ENCODE peak calls at places on chromosome 1, in six cellular contexts. C is sigmoid colon, Q is transverse colon, S is heart right ventricle, X is dorsolateral prefrontal cortex, Y is cardiac muscle cell. K is an unnamed sample.

GRCh38 chr1:27150183-27150582 is 4.7 kb downstream of the SLC9A1 start:
- DNase-seq in C (no peak), Q (no peak), S (no peak), X (no peak), Y (no peak), K (no peak)

GRCh38 chr1:32361674-32362473 is 411 bp downstream of the FAM229A start:
- DNase-seq in C (peak), Q (peak), S (peak), X (peak), Y (peak), K (peak)

GRCh38 chr1:19074361-19074901 is 118.0 kb upstream of the IFFO2 start:
- DNase-seq in C (no peak), Q (no peak), S (no peak), X (no peak), Y (no peak), K (no peak)

GRCh38 chr1:177825276-177825903 is 144.5 kb downstream of the SEC16B start:
- DNase-seq in C (no peak), Q (no peak), S (no peak), X (no peak), Y (no peak), K (no peak)

GRCh38 chr1:26574690-26575349 is 45.3 kb downstream of the RPS6KA1 start:
- DNase-seq in C (no peak), Q (no peak), S (no peak), X (no peak), Y (peak), K (no peak)

GRCh38 chr1:225493591-225494246 is 65.9 kb upstream of the LBR start:
- DNase-seq in C (no peak), Q (no peak), S (no peak), X (no peak), Y (no peak), K (no peak)

GRCh38 chr1:41576206-41576605 is 91.7 kb upstream of the EDN2 start:
- DNase-seq in C (no peak), Q (no peak), S (no peak), X (no peak), Y (no peak), K (peak)

GRCh38 chr1:44436401-44437394 is 31.6 kb downstream of the RNF220 start:
- DNase-seq in C (no peak), Q (no peak), S (no peak), X (no peak), Y (peak), K (no peak)

GRCh38 chr1:41530411-41530810 is 45.9 kb upstream of the EDN2 start:
- DNase-seq in C (peak), Q (no peak), S (no peak), X (peak), Y (no peak), K (no peak)

GRCh38 chr1:207670997-207671396 is 26.1 kb downstream of the CR1L start:
- DNase-seq in C (no peak), Q (no peak), S (no peak), X (no peak), Y (no peak), K (peak)

GRCh38 chr1:81430236-81430635 is 370.5 kb upstream of the ADGRL2 start:
- DNase-seq in C (no peak), Q (no peak), S (no peak), X (no peak), Y (no peak), K (no peak)

GRCh38 chr1:156476501-156477298 is 23.9 kb downstream of the MEF2D start:
- DNase-seq in C (peak), Q (no peak), S (peak), X (no peak), Y (peak), K (no peak)

GRCh38 chr1:22636927-22637326 is 499 bp downstream of the C1QA start:
- DNase-seq in C (no peak), Q (no peak), S (no peak), X (no peak), Y (no peak), K (no peak)

GRCh38 chr1:199403421-199404116 is 623.9 kb upstream of the NR5A2 start:
- DNase-seq in C (no peak), Q (no peak), S (no peak), X (no peak), Y (peak), K (no peak)
- H3K27ac ChIP-seq in C (no peak), Q (no peak), S (no peak), X (no peak), Y (no peak), K (no peak)

GRCh38 chr1:63367218-63368103 is at the start of gene ALG6:
- DNase-seq in C (peak), Q (peak), S (peak), X (peak), Y (peak), K (peak)
- TF ChIP-seq CTCF in C (no peak), Q (no peak), S (peak), X (peak), Y (no peak), K (no peak)

GRCh38 chr1:33369764-33370163 is 48.9 kb upstream of the A3GALT2 start:
- DNase-seq in C (no peak), Q (no peak), S (no peak), X (no peak), Y (no peak), K (no peak)

GRCh38 chr1:33367488-33368405 is 46.8 kb upstream of the A3GALT2 start:
- DNase-seq in C (peak), Q (peak), S (peak), X (peak), Y (peak), K (peak)

GRCh38 chr1:33366766-33367487 is 46.0 kb upstream of the A3GALT2 start:
- DNase-seq in C (no peak), Q (no peak), S (peak), X (no peak), Y (no peak), K (no peak)

GRCh38 chr1:33369081-33369480 is 48.2 kb upstream of the A3GALT2 start:
- DNase-seq in C (no peak), Q (no peak), S (no peak), X (no peak), Y (no peak), K (no peak)

GRCh38 chr1:33368431-33368830 is 47.5 kb upstream of the A3GALT2 start:
- DNase-seq in C (no peak), Q (no peak), S (no peak), X (no peak), Y (no peak), K (no peak)
- H3K27ac ChIP-seq in C (peak), Q (no peak), S (no peak), X (no peak), Y (no peak), K (no peak)

DNA sequence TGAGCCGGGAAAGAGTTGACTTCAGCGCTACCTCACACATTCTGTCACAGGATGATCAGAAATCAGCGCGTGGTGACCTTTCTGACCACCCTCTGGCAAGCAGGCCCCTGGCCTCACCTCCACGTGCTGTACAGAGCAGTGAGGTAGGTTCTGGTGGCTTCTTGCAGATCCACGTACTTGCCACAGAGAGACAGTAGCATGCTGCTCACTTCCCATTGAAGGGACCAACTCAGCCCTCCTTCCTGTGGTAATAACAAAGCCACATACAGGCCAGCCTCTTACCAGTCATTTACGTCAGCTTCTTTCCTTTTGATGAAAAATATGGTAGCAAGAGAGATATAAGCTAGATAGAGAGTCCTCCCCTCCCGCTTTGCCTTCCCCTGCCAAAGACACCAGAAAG is 200.7 kb downstream of the CHRM3 start:
- DNase-seq in C (no peak), Q (no peak), S (no peak), X (no peak), Y (no peak), K (no peak)
- TF ChIP-seq CTCF in C (no peak), Q (no peak), S (no peak), X (no peak), Y (no peak), K (no peak)